ENCODE peak calls at places on chromosomes 3 and 15, in eight cellular contexts. P, S, F, U, L, H, C and R are unnamed samples.

GRCh38 chr3:134326126-134326525 is 48.1 kb downstream of the AMOTL2 start:
- DNase-seq in H (no peak), P (no peak), L (peak; percentile 3), F (peak; percentile 73), U (no peak), S (no peak), C (no peak), R (no peak)

GRCh38 chr15:91007266-91007665 is 12.9 kb upstream of the PRC1 start:
- DNase-seq in P (no peak), H (no peak), U (no peak), L (no peak), F (no peak), C (no peak), S (no peak), R (no peak)

GRCh38 chr3:161454615-161455014 is 42.0 kb upstream of the OTOL1 start:
- DNase-seq in P (no peak), U (no peak), H (no peak), S (no peak), F (no peak), C (peak; percentile 20), L (no peak), R (no peak)

GRCh38 chr3:187104342-187104741 is 35.0 kb downstream of the RPL39L start:
- DNase-seq in C (no peak), F (no peak), L (no peak), S (no peak), U (no peak), P (no peak), H (no peak), R (peak; percentile 24)

GRCh38 chr3:107620534-107620933 is 97.8 kb downstream of the BBX start:
- DNase-seq in H (no peak), S (no peak), L (no peak), U (no peak), P (no peak), C (no peak), F (no peak), R (no peak)

GRCh38 chr3:27565201-27565827 is 81.1 kb upstream of the SLC4A7 start:
- DNase-seq in L (no peak), H (no peak), F (no peak), S (no peak), C (no peak), U (no peak), P (no peak), R (no peak)

GRCh38 chr3:183327343-183327742 is 74.3 kb downstream of the B3GNT5 start:
- DNase-seq in U (no peak), H (no peak), C (no peak), L (no peak), P (no peak), S (no peak), F (no peak), R (no peak)

GRCh38 chr3:49377483-49377882 is 19.3 kb upstream of the GPX1 start:
- DNase-seq in C (no peak), U (no peak), F (peak; percentile 11), L (no peak), S (no peak), H (no peak), P (no peak), R (no peak)

GRCh38 chr3:172846103-172846561 is 95.6 kb downstream of the ECT2 start:
- DNase-seq in L (no peak), U (no peak), F (no peak), S (no peak), P (no peak), C (no peak), H (no peak), R (no peak)

GRCh38 chr3:157618075-157618760 is 115.0 kb upstream of the VEPH1 start:
- DNase-seq in L (no peak), S (no peak), P (no peak), C (peak; percentile 59), U (no peak), H (no peak), F (no peak), R (no peak)
- TF ChIP-seq CTCF in L (peak; percentile 44), S (peak; percentile 79), P (peak; percentile 36), C (peak; percentile 56), U (peak; percentile 65), H (peak; percentile 42), F (peak; percentile 68), R (peak; percentile 75)

GRCh38 chr15:39444729-39445470 is 136.0 kb upstream of the THBS1 start:
- DNase-seq in F (peak; percentile 82), S (no peak), H (no peak), U (peak; percentile 35), P (peak; percentile 75), L (no peak), C (no peak), R (no peak)
- TF ChIP-seq CTCF in F (no peak), S (no peak), H (no peak), U (no peak), P (no peak), L (no peak), C (no peak), R (no peak)

GRCh38 chr3:126472277-126473006 is 3.2 kb downstream of the ZXDC start:
- DNase-seq in F (peak; percentile 88), C (no peak), P (peak; percentile 91), S (no peak), L (no peak), U (peak; percentile 79), H (no peak), R (peak; percentile 39)
- TF ChIP-seq CTCF in F (no peak), C (peak; percentile 6), P (no peak), S (no peak), L (no peak), U (no peak), H (no peak), R (no peak)

GRCh38 chr3:170482199-170482598 is 63.5 kb downstream of the CLDN11 start:
- DNase-seq in U (no peak), L (no peak), F (no peak), C (no peak), P (no peak), S (no peak), H (no peak), R (no peak)

GRCh38 chr3:170484869-170485268 is 66.2 kb downstream of the CLDN11 start:
- DNase-seq in H (no peak), U (no peak), P (no peak), F (no peak), L (no peak), S (no peak), C (no peak), R (no peak)

GRCh38 chr3:170485294-170485693 is 66.6 kb downstream of the CLDN11 start:
- DNase-seq in S (no peak), C (no peak), U (no peak), L (no peak), F (no peak), P (no peak), H (no peak), R (no peak)

GRCh38 chr3:170485696-170486095 is 67.0 kb downstream of the CLDN11 start:
- DNase-seq in P (no peak), L (no peak), F (no peak), C (no peak), S (no peak), U (no peak), H (no peak), R (no peak)

GRCh38 chr3:170483485-170484262 is 65.0 kb downstream of the CLDN11 start:
- DNase-seq in S (no peak), P (no peak), U (no peak), C (no peak), H (no peak), F (no peak), L (no peak), R (no peak)
- TF ChIP-seq CTCF in S (peak; percentile 31), P (no peak), U (no peak), C (peak; percentile 23), H (no peak), F (no peak), L (peak; percentile 63), R (no peak)

GRCh38 chr3:13772885-13773745 is 106.8 kb downstream of the WNT7A start:
- DNase-seq in C (no peak), S (no peak), F (no peak), P (no peak), U (no peak), H (no peak), L (no peak), R (no peak)
- TF ChIP-seq CTCF in C (no peak), S (no peak), F (no peak), P (no peak), U (no peak), H (no peak), L (no peak), R (no peak)

DNA sequence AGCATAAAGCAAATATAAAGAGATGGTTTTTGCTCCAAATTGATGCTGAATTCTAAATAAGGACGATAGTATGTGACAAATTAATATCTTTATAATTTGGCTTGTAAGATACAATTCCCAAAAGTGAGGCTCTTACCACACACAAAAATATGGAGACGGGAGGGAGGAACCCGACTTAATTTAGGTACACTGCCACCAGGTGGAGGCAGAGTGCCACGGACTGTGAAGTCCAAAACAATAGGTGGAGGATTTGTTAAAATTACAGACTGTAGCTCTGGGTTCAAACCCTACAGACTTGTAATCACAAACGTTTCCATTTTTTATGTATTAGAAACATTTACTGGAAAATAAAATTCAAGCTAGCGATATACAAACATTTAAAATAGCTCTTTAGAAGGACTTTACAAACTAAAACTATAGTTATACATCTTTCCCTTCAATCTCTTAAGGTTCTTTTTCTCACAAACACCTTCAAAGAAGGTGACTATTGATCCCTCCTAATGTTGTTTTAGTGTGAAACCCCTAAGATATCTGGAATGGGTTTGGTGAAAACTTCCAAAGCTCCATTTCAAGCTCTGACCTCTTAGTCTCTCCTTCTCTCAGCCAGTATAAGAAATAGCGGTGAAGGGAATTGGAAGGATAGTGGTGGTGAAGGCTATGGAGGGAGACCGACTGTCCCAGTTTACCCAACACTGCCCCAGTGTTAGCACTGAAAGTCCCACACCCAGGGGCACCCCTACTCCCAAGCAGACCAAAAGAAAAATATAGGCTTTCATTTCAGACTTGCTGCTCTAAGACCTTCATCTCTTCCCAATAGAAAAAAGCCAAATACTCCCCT is 89.7 kb downstream of the AQP9 start:
- DNase-seq in F (no peak), H (peak; percentile 67), L (peak; percentile 75), P (peak; percentile 82), U (peak; percentile 71), C (peak; percentile 83), S (peak; percentile 75), R (peak; percentile 77)
- TF ChIP-seq CTCF in F (peak; percentile 75), H (peak; percentile 38), L (peak; percentile 63), P (no peak), U (peak; percentile 89), C (peak; percentile 79), S (peak; percentile 98), R (peak; percentile 90)